ENCODE peak calls at places on chromosomes 11 and 22, in nine cellular contexts. W is NCI-H345, Q is hippocampal formation, C is T-helper 9 cell, Z is tibial artery, M is anterior cingulate cortex, Y is NCI-H1105, E is neural crest cell, N is iPS-NIHi11. A is an unnamed sample.

GRCh38 chr11:105000797-105001196 is 22.2 kb downstream of the CASP5 start:
- DNase-seq in E (no peak), N (peak), Y (no peak), Q (no peak), W (no peak), Z (no peak), M (no peak), C (peak), A (no peak)

GRCh38 chr11:87150936-87151335 is 113.2 kb downstream of the TMEM135 start:
- DNase-seq in W (no peak), Q (no peak), Y (no peak), N (no peak), C (no peak), Z (no peak), E (no peak), M (no peak), A (no peak)

GRCh38 chr11:128610765-128611617 is 23.6 kb upstream of the ETS1 start:
- DNase-seq in Q (no peak), C (peak), E (no peak), N (no peak), M (no peak), W (no peak), Y (no peak), Z (no peak), A (no peak)

GRCh38 chr11:81987829-81988472 is 745.7 kb downstream of the FAM181B start:
- DNase-seq in E (no peak), Y (no peak), N (no peak), Z (no peak), C (no peak), W (no peak), Q (no peak), M (no peak), A (no peak)

GRCh38 chr11:104925850-104926249 is 27.6 kb upstream of the CASP12 start:
- DNase-seq in Y (no peak), M (no peak), E (no peak), Q (no peak), W (no peak), N (no peak), Z (no peak), C (no peak), A (no peak)

GRCh38 chr11:105389952-105390351 is 219.9 kb upstream of the GRIA4 start:
- DNase-seq in E (no peak), Z (no peak), M (no peak), N (no peak), C (no peak), Y (no peak), Q (no peak), W (no peak), A (no peak)

GRCh38 chr11:127126956-127127355 is 126.4 kb upstream of the KIRREL3 start:
- DNase-seq in E (no peak), Y (no peak), M (no peak), Q (no peak), C (no peak), Z (no peak), N (peak), W (no peak), A (no peak)

GRCh38 chr11:117095301-117096139 is 2.7 kb downstream of the SIK3 start:
- DNase-seq in Q (peak), M (no peak), W (no peak), Z (no peak), E (no peak), N (no peak), Y (no peak), C (no peak), A (no peak)

GRCh38 chr11:111456086-111456858 is 55.9 kb downstream of the BTG4 start:
- DNase-seq in M (no peak), N (no peak), Z (no peak), C (no peak), Q (no peak), E (no peak), W (no peak), Y (no peak), A (no peak)

GRCh38 chr11:13277719-13278619 is at the start of gene BMAL1:
- DNase-seq in N (peak), Z (peak), M (peak), W (no peak), Y (no peak), Q (no peak), C (peak), E (peak), A (peak)

GRCh38 chr11:26319906-26320305 is 12.0 kb upstream of the ANO3 start:
- DNase-seq in W (no peak), Z (no peak), M (no peak), E (no peak), N (peak), C (no peak), Y (no peak), Q (no peak), A (no peak)

GRCh38 chr11:6468712-6469495 is 4.8 kb downstream of the TRIM3 start:
- DNase-seq in W (peak), Y (peak), M (peak), Z (peak), E (peak), C (no peak), Q (peak), N (peak), A (peak)

GRCh38 chr11:35237860-35238715 is 99.1 kb downstream of the CD44 start:
- DNase-seq in N (peak), Q (no peak), M (peak), E (peak), Z (no peak), C (no peak), W (peak), Y (peak), A (no peak)

GRCh38 chr11:84247931-84248330 is 961.8 kb upstream of the CCDC90B start:
- DNase-seq in E (no peak), C (no peak), N (no peak), Z (no peak), W (peak), M (no peak), Q (no peak), Y (peak), A (no peak)

GRCh38 chr11:131584694-131585592 is 214.5 kb downstream of the NTM start:
- DNase-seq in E (peak), M (peak), C (no peak), W (no peak), Q (peak), Y (no peak), Z (no peak), N (peak), A (peak)

GRCh38 chr11:17171342-17171741 is 36.4 kb downstream of the PIK3C2A start:
- DNase-seq in Y (no peak), C (no peak), M (no peak), N (no peak), Q (no peak), E (no peak), W (no peak), Z (no peak), A (no peak)

GRCh38 chr11:614583-615452 is 932 bp downstream of the IRF7 start:
- DNase-seq in Z (peak), Y (peak), N (no peak), W (no peak), Q (no peak), C (no peak), E (no peak), M (no peak), A (no peak)

GRCh38 chr11:28903716-28904115 is 795.5 kb downstream of the METTL15 start:
- DNase-seq in C (no peak), N (no peak), E (no peak), M (no peak), Q (no peak), Z (no peak), W (peak), Y (peak), A (no peak)

GRCh38 chr11:14248577-14248976 is 110.4 kb downstream of the RRAS2 start:
- DNase-seq in Q (peak), Z (no peak), E (peak), Y (no peak), W (no peak), M (peak), C (no peak), N (peak), A (peak)

GRCh38 chr11:39327302-39327701 is 2132.2 kb downstream of the LRRC4C start:
- DNase-seq in E (no peak), Q (no peak), N (no peak), Z (no peak), M (no peak), W (no peak), C (no peak), Y (no peak), A (no peak)

GRCh38 chr22:50469377-50470305 is 5.2 kb downstream of the SBF1 start:
- DNase-seq in C (peak), E (no peak), W (peak), Q (no peak), M (no peak), Y (no peak), Z (no peak), N (peak), A (no peak)

GRCh38 chr11:131874070-131874469 is 503.7 kb downstream of the NTM start:
- DNase-seq in E (no peak), N (no peak), W (no peak), Y (no peak), M (no peak), Z (no peak), Q (no peak), C (no peak), A (no peak)

GRCh38 chr11:122317337-122317736 is 201.3 kb upstream of the BLID start:
- DNase-seq in Z (no peak), C (no peak), M (no peak), E (no peak), Q (no peak), N (no peak), W (no peak), Y (no peak), A (no peak)

GRCh38 chr11:2378527-2379210 is 1.6 kb downstream of the CD81 start:
- DNase-seq in C (no peak), Y (no peak), N (no peak), Z (no peak), Q (no peak), M (no peak), E (no peak), W (no peak), A (no peak)

GRCh38 chr11:107593941-107594340 is 3.0 kb downstream of the ELMOD1 start:
- DNase-seq in Y (no peak), Z (no peak), W (no peak), E (no peak), C (no peak), Q (no peak), N (no peak), M (no peak), A (no peak)

GRCh38 chr11:102929966-102930365 is 25.6 kb downstream of the MMP13 start:
- DNase-seq in E (no peak), Q (no peak), C (no peak), N (no peak), W (no peak), Z (no peak), Y (no peak), M (no peak), A (no peak)

GRCh38 chr11:103871923-103872551 is 164.4 kb upstream of the DDI1 start:
- DNase-seq in N (no peak), W (no peak), Z (no peak), Y (no peak), C (no peak), E (no peak), Q (no peak), M (no peak), A (no peak)

GRCh38 chr11:126585388-126586302 is 230.2 kb downstream of the ST3GAL4 start:
- DNase-seq in E (no peak), Y (peak), C (no peak), W (peak), N (peak), Q (no peak), M (no peak), Z (peak), A (no peak)

GRCh38 chr11:128354476-128354875 is 232.9 kb downstream of the ETS1 start:
- DNase-seq in Q (no peak), N (no peak), E (no peak), W (no peak), M (no peak), Z (no peak), Y (no peak), C (no peak), A (no peak)

GRCh38 chr11:12536566-12536965 is 137.7 kb upstream of the TEAD1 start:
- DNase-seq in N (no peak), E (no peak), Z (peak), Y (no peak), C (no peak), M (no peak), Q (no peak), W (no peak), A (no peak)

GRCh38 chr11:19785265-19785664 is 72.6 kb downstream of the NAV2 start:
- DNase-seq in W (no peak), C (no peak), N (no peak), Z (no peak), E (no peak), Y (no peak), Q (no peak), M (no peak), A (no peak)

GRCh38 chr22:19903513-19903912 is 38.1 kb upstream of the COMT start:
- DNase-seq in Y (no peak), Z (no peak), E (no peak), W (no peak), M (no peak), Q (no peak), C (no peak), N (no peak), A (no peak)

A was measured in substantia nigra.